ENCODE peak calls at places on chromosomes 11 and 22, in seven cellular contexts. X is HTR-8/SVneo; L is effector memory CD4-positive, alpha-beta T cell; W is effector CD8-positive, alpha-beta T cell; I is MCF 10A; H is CD4-positive, alpha-beta T cell; T is PC-9. M is an unnamed sample.

GRCh38 chr11:11316651-11317050 is 36.4 kb downstream of the CSNK2A3 start:
- DNase-seq in X (no peak), L (no peak), W (no peak), I (no peak), H (no peak), T (no peak), M (no peak)

GRCh38 chr11:119479685-119480275 is 56.8 kb upstream of the THY1 start:
- DNase-seq in X (peak; percentile 58), L (no peak), W (no peak), I (peak; percentile 8), H (no peak), T (peak; percentile 61), M (peak; percentile 52)

GRCh38 chr22:21646608-21647590 is 4.8 kb downstream of the SDF2L1 start:
- DNase-seq in X (peak; percentile 56), L (peak; percentile 67), W (peak; percentile 66), I (peak; percentile 87), H (peak; percentile 74), T (peak; percentile 51), M (peak; percentile 88)

GRCh38 chr11:1935156-1936071 is 11.7 kb upstream of the MRPL23 start:
- DNase-seq in X (no peak), L (no peak), W (no peak), I (no peak), H (peak; percentile 3), T (no peak), M (no peak)

GRCh38 chr22:23769321-23769965 is 1.7 kb upstream of the CHCHD10 start:
- DNase-seq in X (no peak), L (no peak), W (no peak), I (no peak), H (no peak), T (no peak), M (no peak)

GRCh38 chr11:44795803-44796535 is 69.2 kb downstream of the TSPAN18 start:
- DNase-seq in X (no peak), L (no peak), W (no peak), I (no peak), H (no peak), T (no peak), M (no peak)

GRCh38 chr11:126359431-126360048 is 4.1 kb downstream of the ST3GAL4 start:
- DNase-seq in X (no peak), L (no peak), W (no peak), I (peak; percentile 43), H (no peak), T (no peak), M (peak; percentile 56)

GRCh38 chr11:76185931-76186401 is 20.3 kb downstream of the WNT11 start:
- DNase-seq in X (no peak), L (no peak), W (no peak), I (no peak), H (no peak), T (no peak), M (no peak)

GRCh38 chr11:90242894-90243416 is 20.1 kb upstream of the CHORDC1 start:
- DNase-seq in X (no peak), L (no peak), W (no peak), I (no peak), H (no peak), T (no peak), M (no peak)

GRCh38 chr22:36563001-36563400 is 34.0 kb upstream of the EIF3D start:
- DNase-seq in X (no peak), L (no peak), W (no peak), I (no peak), H (no peak), T (no peak), M (no peak)